ENCODE peak calls at places on chromosomes 13 and 19, in nine cellular contexts. S is neuronal stem cell; A is suprapubic skin; E is lower lobe of right lung; W is CD4-positive, CD25-positive, alpha-beta regulatory T cell; Y is CD8-positive, alpha-beta T cell; O is PC-3; G is Peyer's patch; B is CD8-positive, alpha-beta memory T cell. P is an unnamed sample.
A peak's percentile ranks its signal among the peaks of the same experiment; 100 is the strongest.

GRCh38 chr13:98460519-98460918 is 116.4 kb downstream of the STK24 start:
- DNase-seq in G (no peak), W (no peak), Y (no peak), E (no peak), S (no peak), A (peak; percentile 58), B (no peak), O (no peak), P (no peak)

GRCh38 chr19:20167020-20167644 is at the start of gene ZNF486:
- DNase-seq in B (peak; percentile 90), A (peak; percentile 98), Y (peak; percentile 90), O (no peak), G (peak; percentile 82), S (peak; percentile 96), E (peak; percentile 93), W (peak; percentile 90), P (peak; percentile 88)

GRCh38 chr19:46132508-46133100 is 8.1 kb upstream of the IGFL3 start:
- DNase-seq in O (no peak), G (no peak), B (no peak), A (no peak), S (no peak), W (no peak), Y (no peak), E (no peak), P (no peak)

GRCh38 chr13:77521595-77522367 is 13.7 kb upstream of the SCEL start:
- DNase-seq in B (no peak), Y (no peak), S (no peak), W (no peak), G (no peak), A (no peak), E (peak; percentile 77), O (peak; percentile 92), P (no peak)

GRCh38 chr19:39515551-39516191 is 732 bp downstream of the SELENOV start:
- DNase-seq in Y (peak; percentile 23), S (no peak), G (no peak), B (no peak), E (no peak), O (no peak), A (no peak), W (no peak), P (no peak)

GRCh38 chr13:41384749-41385503 is 72.4 kb upstream of the RGCC start:
- DNase-seq in A (no peak), E (no peak), O (peak; percentile 36), Y (no peak), G (no peak), S (no peak), W (peak; percentile 24), B (no peak), P (no peak)

GRCh38 chr13:29196409-29197074 is 376.4 kb downstream of the MTUS2 start:
- DNase-seq in O (no peak), Y (no peak), E (no peak), W (no peak), A (no peak), G (no peak), S (no peak), B (no peak), P (no peak)

GRCh38 chr13:111114362-111115050 is 604 bp upstream of the ARHGEF7 start:
- DNase-seq in O (no peak), Y (peak; percentile 23), G (no peak), S (peak; percentile 20), B (no peak), A (peak; percentile 80), E (no peak), W (peak; percentile 37), P (no peak)

GRCh38 chr13:112721198-112722104 is 31.6 kb downstream of the ATP11A start:
- DNase-seq in W (no peak), O (no peak), A (peak; percentile 56), Y (no peak), E (peak; percentile 46), S (no peak), B (no peak), G (peak; percentile 46), P (no peak)

GRCh38 chr19:10353793-10354391 is 14.5 kb upstream of the ICAM3 start:
- DNase-seq in Y (peak; percentile 31), W (peak; percentile 44), B (peak; percentile 18), G (no peak), E (no peak), S (peak; percentile 92), O (peak; percentile 30), A (no peak), P (no peak)

GRCh38 chr19:6425732-6426686 is 1.4 kb upstream of the KHSRP start:
- DNase-seq in A (no peak), Y (no peak), E (no peak), O (peak; percentile 19), W (no peak), B (no peak), S (no peak), G (no peak), P (no peak)

GRCh38 chr13:36362251-36362650 is 16.1 kb upstream of the SPART start:
- DNase-seq in A (no peak), S (no peak), B (no peak), Y (no peak), O (peak; percentile 64), W (no peak), E (no peak), G (no peak), P (no peak)

GRCh38 chr13:25927966-25928365 is 123.8 kb downstream of the SHISA2 start:
- DNase-seq in O (no peak), E (no peak), Y (no peak), W (no peak), B (no peak), G (no peak), S (no peak), A (no peak), P (no peak)

GRCh38 chr13:34867590-34867989 is 74.5 kb upstream of the NBEA start:
- DNase-seq in A (no peak), G (no peak), Y (no peak), E (no peak), S (no peak), O (peak; percentile 21), B (no peak), W (no peak), P (no peak)

GRCh38 chr13:75494491-75494890 is 12.5 kb upstream of the TBC1D4 start:
- DNase-seq in E (no peak), A (no peak), Y (no peak), B (no peak), G (no peak), O (no peak), W (no peak), S (no peak), P (no peak)

GRCh38 chr19:55146648-55147218 is 2.3 kb downstream of the TNNT1 start:
- DNase-seq in A (no peak), Y (no peak), G (no peak), S (no peak), O (peak; percentile 84), E (no peak), W (no peak), B (no peak), P (no peak)
- H3K27ac ChIP-seq in A (no peak overlapping the region), Y (no peak overlapping the region), G (no peak overlapping the region), S (peak overlapping the region; percentile 81), O (peak overlapping the region; percentile 33), E (no peak overlapping the region), W (no peak overlapping the region), B (peak overlapping the region; percentile 43), P (no peak overlapping the region)

GRCh38 chr19:47723573-47723923 is 10.3 kb downstream of the EHD2 start:
- DNase-seq in B (no peak), Y (no peak), G (no peak), A (no peak), W (no peak), O (peak; percentile 64), E (peak; percentile 87), S (no peak), P (no peak)

GRCh38 chr19:47726467-47726866 is 13.2 kb downstream of the EHD2 start:
- DNase-seq in G (no peak), W (no peak), E (no peak), Y (no peak), A (no peak), B (no peak), O (no peak), S (no peak), P (no peak)

GRCh38 chr19:47729799-47730520 is 15.4 kb upstream of the NOP53 start:
- DNase-seq in Y (no peak), W (peak; percentile 35), O (peak; percentile 80), B (no peak), G (no peak), S (no peak), E (peak; percentile 89), A (peak; percentile 90), P (no peak)

GRCh38 chr19:47729468-47729798 is 15.9 kb upstream of the NOP53 start:
- DNase-seq in Y (no peak), G (no peak), E (peak; percentile 83), O (peak; percentile 89), S (no peak), W (no peak), B (no peak), A (peak; percentile 82), P (no peak)

GRCh38 chr19:47725759-47726401 is 12.7 kb downstream of the EHD2 start:
- DNase-seq in Y (no peak), G (no peak), S (no peak), E (peak; percentile 94), A (no peak), B (no peak), W (no peak), O (no peak), P (no peak)
- H3K4me1 ChIP-seq in Y (peaks cover 15% of the 10 kb centered on the region), G (no peaks in the 10 kb centered on the region), S (peaks cover 7% of the 10 kb centered on the region), E (peaks cover 79% of the 10 kb centered on the region), A (peaks cover 64% of the 10 kb centered on the region), B (peaks cover 11% of the 10 kb centered on the region), W (peaks cover 14% of the 10 kb centered on the region), O (peaks cover 26% of the 10 kb centered on the region), P (no peaks in the 10 kb centered on the region)

DNA sequence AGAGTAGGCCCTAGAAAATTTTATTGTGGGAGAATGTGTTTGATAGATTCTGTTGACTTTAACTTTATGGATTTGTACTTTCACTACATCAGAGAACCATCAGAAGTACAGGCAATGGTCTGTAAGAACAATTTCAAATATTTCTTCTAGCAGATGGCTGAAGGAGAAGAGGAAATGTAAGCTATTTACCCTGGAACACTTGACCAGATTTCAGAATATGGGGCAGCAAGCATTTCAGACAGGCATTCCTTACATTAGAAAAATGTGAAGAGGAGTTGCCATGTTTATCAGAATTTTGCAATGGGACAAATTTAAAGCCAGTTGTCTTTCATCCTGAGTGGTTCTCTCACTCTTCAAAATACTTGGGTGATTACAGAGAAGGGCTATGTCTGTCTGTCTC is 7.5 kb downstream of the FRY start:
- DNase-seq in A (no peak), W (no peak), Y (no peak), S (no peak), G (no peak), O (no peak), B (no peak), E (no peak), P (no peak)
- H3K27ac ChIP-seq in A (no peak overlapping the region), W (no peak overlapping the region), Y (no peak overlapping the region), S (no peak overlapping the region), G (no peak overlapping the region), O (no peak overlapping the region), B (no peak overlapping the region), E (no peak overlapping the region), P (no peak overlapping the region)

DNA sequence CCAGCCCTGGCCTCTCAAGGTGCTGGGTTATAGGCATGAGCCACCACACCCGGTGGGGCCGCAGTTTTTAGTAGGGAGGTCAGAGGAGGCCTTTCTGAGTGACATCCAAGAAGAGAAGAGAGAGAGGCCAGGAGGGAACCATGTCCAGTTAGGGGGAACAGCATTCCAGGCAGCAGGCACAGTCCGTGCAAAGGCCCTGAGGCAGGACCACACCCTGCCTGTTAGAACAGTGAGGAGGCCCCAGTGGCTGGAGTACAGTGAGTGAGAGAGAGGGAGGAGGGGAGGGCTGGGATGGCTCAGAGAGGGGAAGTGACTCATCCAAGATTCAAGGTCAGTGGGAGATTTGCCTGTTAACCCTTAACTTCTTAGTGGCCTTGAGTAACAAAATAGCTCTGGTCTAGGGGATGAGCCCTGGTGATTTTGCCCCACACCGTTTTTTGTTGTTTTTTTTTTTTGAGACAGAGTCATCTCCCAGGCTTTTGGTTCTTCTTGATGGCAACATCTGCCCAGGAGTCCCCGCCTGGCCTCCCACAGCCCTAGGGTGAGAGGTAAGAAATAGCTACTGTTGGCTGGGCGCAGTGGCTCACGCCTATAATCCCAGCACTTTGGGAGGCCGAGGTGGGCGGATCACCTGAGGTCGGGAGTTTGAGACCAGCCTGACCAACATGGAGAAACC is 2.7 kb upstream of the PLIN3 start:
- DNase-seq in G (peak; percentile 55), O (peak; percentile 97), Y (no peak), E (peak; percentile 65), S (no peak), A (no peak), B (no peak), W (no peak), P (no peak)
- H3K4me1 ChIP-seq in G (no peaks in the 10 kb centered on the region), O (peaks cover 22% of the 10 kb centered on the region), Y (peaks cover 20% of the 10 kb centered on the region), E (peaks cover 19% of the 10 kb centered on the region), S (peaks cover 6% of the 10 kb centered on the region), A (peaks cover 28% of the 10 kb centered on the region), B (peaks cover 7% of the 10 kb centered on the region), W (peaks cover 18% of the 10 kb centered on the region), P (no peaks in the 10 kb centered on the region)

P was measured in effector memory CD4-positive, alpha-beta T cell.